ENCODE peak calls at places on chromosomes 2 and 18, in seven cellular contexts. Y, C, E, Z, V, O and Q are unnamed samples.

GRCh38 chr2:166179201-166179600 is 51.4 kb upstream of the SCN1A start:
- DNase-seq in Z (no peak), C (no peak), O (no peak), Y (no peak), V (no peak), E (no peak), Q (no peak)

GRCh38 chr18:25535495-25535894 is 183.5 kb upstream of the ZNF521 start:
- DNase-seq in Y (no peak), O (no peak), V (no peak), E (no peak), C (no peak), Z (no peak), Q (no peak)

GRCh38 chr2:17643031-17643615 is 102.6 kb downstream of the VSNL1 start:
- DNase-seq in O (peak), Y (peak), V (peak), Z (peak), E (no peak), C (no peak), Q (peak)

GRCh38 chr2:153077311-153077710 is 358.9 kb downstream of the ARL6IP6 start:
- DNase-seq in Z (no peak), C (no peak), Y (no peak), O (no peak), V (no peak), E (no peak), Q (no peak)

GRCh38 chr2:48600204-48600813 is 17.3 kb upstream of the GTF2A1L start:
- DNase-seq in V (no peak), E (no peak), Y (no peak), O (peak), C (no peak), Z (no peak), Q (no peak)

GRCh38 chr18:50934545-50935211 is 33.2 kb upstream of the ELAC1 start:
- DNase-seq in V (no peak), C (no peak), Z (no peak), E (no peak), O (no peak), Y (no peak), Q (no peak)

GRCh38 chr2:163312723-163313122 is 423.1 kb downstream of the FIGN start:
- DNase-seq in Y (no peak), E (no peak), C (no peak), Z (no peak), O (no peak), V (no peak), Q (no peak)

GRCh38 chr2:9939587-9940485 is 11.7 kb upstream of the GRHL1 start:
- DNase-seq in O (no peak), Y (no peak), V (no peak), Z (no peak), E (no peak), C (no peak), Q (no peak)

GRCh38 chr18:6648581-6648980 is 80.9 kb upstream of the ARHGAP28 start:
- DNase-seq in Y (no peak), E (no peak), V (no peak), Z (no peak), O (no peak), C (no peak), Q (no peak)

GRCh38 chr2:113230531-113230930 is 48.2 kb downstream of the PAX8 start:
- DNase-seq in Y (no peak), Z (no peak), O (no peak), C (no peak), E (no peak), V (no peak), Q (no peak)

GRCh38 chr2:171919453-171919852 is 2.8 kb upstream of the HAT1 start:
- DNase-seq in C (no peak), Z (no peak), O (no peak), V (no peak), Y (no peak), E (no peak), Q (no peak)

DNA sequence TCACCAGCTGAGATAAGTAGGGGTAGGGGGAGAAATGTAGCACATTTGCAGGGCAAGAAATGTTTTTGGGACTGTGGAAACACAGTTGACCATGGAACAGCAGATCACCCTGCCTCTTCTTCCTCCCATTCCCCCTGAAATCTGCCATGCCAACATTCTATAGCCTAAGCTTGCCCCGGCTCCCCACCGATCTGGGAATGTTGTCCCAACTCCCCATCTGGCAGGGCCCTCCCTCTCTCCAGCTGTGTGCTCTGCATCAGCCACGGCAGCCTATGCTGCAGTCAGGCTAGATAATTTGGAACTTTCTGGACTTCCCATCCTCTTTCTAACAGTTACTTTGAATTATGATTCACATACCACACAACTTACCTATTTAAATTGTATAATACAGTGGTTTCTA is 425.1 kb upstream of the RAB6C start:
- DNase-seq in O (no peak), C (no peak), Z (no peak), V (no peak), Y (no peak), E (no peak), Q (no peak)
- H3K4me3 ChIP-seq in O (no peak), C (no peak), Z (no peak), V (no peak), Y (no peak), E (no peak), Q (no peak)

DNA sequence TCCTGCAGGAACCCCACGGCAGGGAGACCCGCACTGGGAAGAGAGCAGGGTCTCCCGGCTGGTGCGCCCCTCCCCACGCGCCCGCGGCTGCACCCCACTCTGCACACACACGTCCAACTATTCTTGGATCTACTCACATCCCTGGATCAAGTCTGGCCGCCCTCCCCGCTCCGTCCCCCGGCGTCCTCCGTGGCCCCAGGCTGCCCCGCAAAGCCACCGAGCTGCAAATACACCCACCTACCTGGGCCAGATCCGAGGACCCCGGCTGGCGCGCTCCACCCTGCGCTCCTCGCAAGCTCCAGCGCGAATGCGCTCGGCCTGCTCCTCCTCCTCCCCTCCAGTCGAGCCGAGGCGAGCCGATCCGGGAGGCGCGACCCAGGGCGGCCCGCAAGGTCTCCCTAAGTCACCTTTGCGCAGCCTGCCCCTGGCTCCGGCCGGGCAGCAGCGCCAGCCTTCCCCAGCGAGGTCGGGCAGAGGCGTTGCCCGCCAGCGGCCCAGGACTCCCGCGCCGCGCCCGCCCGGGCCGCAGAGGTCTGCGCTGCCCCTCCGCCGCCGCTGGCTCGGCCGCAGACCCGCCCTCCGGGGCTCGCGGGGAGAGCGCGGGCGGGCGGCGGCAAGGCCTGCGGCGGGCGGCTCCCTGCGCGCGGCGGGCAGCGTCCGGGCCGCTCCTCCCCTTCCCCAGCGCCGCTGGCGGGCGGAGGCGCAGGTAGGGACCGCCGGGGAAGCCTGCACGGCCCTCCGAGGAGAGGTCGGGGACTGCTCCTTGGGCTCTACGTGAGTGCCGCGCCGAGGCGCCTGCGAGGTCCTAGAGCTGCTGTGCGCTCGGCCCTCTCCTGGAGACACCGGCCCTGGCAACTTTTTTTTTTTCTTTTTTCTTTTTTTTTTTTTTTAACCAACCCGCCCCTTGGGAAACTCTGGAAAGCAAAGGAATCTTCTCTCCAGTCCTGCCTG is 126.0 kb downstream of the OSBPL1A start:
- DNase-seq in V (peak), C (peak), Z (peak), O (peak), E (peak), Y (peak), Q (peak)
- TF ChIP-seq POLR2A in V (peak), C (no peak), Z (no peak), O (peak), E (peak), Y (no peak), Q (no peak)

GRCh38 chr18:34320267-34320666 is 95.6 kb upstream of the NOL4 start:
- DNase-seq in V (no peak), E (no peak), C (no peak), O (no peak), Z (no peak), Y (no peak), Q (no peak)

GRCh38 chr18:34321075-34321474 is 96.4 kb upstream of the NOL4 start:
- DNase-seq in O (no peak), V (no peak), Y (no peak), E (no peak), Z (no peak), C (no peak), Q (no peak)

GRCh38 chr18:34322365-34323289 is 97.9 kb upstream of the NOL4 start:
- DNase-seq in E (peak), V (no peak), Z (no peak), O (peak), Y (no peak), C (no peak), Q (peak)
- TF ChIP-seq CTCF in E (peak), V (no peak), Z (peak), O (peak), Y (peak), C (no peak), Q (peak)

GRCh38 chr18:60372598-60372997 is at the start of gene MC4R:
- DNase-seq in Z (no peak), V (no peak), O (peak), C (no peak), E (no peak), Y (no peak), Q (no peak)
- H3K4me3 ChIP-seq in Z (peak), V (no peak), O (peak), C (no peak), E (no peak), Y (no peak), Q (no peak)

GRCh38 chr18:63182247-63182771 is 137.3 kb downstream of the BCL2 start:
- DNase-seq in E (no peak), V (no peak), O (no peak), C (peak), Y (peak), Z (no peak), Q (no peak)
- TF ChIP-seq POLR2A in E (no peak), V (no peak), O (no peak), C (no peak), Y (no peak), Z (no peak), Q (no peak)

DNA sequence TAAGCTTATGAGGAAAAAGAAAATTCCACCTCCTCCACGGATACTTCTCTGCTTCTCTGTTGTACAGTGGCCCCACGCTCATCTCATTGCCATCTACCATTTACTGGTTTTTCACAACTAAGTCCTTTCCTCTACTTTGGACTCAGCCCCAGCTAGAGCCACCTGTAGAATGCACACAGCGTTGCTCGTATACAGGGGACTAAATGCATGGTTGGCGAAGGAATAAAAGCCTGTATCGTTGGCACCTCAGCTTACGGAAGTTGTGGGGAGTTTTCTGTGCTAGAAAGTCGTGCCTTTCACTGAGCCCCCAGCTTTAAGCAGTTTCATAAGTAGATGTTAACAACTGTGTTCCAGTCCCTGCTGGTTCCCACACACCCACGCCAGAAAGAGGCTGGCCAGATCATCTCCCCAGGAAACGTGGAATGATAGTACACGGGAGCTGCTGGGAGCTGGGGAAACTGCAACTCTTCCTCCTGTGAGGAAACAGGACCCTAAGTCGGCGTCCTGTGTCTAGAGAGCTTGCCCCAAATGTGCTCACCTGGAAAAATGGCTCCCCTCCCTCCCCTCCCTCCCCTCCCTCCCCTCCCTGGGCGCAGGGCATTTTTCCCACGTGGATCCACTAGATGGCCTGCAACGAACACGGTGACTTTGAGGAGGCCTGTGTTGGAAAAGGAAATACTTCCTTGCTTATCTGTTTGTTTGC is 43.7 kb upstream of the RFX8 start:
- DNase-seq in Z (peak), Y (no peak), E (peak), V (peak), C (no peak), O (peak), Q (peak)
- TF ChIP-seq CTCF in Z (no peak), Y (no peak), E (no peak), V (peak), C (no peak), O (peak), Q (peak)

DNA sequence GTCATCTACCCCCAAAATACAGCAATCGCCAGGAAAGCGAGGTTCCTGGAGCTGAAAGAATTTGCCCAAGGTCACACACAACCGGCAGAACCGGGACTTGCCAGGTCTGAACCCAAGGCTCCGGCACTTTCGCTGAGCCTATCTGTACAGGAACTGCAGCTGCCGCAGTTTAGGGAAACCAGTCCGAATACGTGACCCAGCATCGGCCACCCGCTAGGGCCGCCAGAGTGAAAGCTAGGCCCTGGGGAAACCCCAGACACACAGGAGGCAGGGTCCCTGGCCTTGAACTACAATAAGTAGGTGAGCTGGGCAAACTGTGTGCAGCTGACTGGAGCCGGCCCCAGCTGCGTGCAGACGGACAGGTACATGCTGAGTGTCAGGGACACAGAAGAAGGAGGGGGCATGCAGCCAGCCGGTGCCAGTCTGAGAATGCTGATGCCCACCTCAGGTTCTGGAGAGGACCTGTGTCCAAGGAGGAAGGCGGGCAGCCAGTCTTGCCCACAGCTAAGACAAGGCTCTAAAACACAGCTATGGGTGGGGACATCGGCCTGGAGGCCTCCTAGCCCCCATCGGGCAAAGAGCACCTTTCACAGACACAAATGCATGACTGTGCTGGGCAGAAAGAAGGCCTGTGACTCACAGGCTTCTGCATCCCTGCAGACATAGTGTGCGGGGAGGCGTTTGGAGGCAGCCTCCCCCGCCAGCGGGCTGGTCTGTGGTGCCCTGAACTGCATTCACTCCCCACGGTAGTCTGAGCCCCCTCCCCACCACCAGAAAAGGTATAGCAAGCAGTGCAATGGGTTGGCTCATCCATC is 107.5 kb upstream of the ID2 start:
- DNase-seq in Y (peak), O (no peak), E (no peak), C (peak), V (no peak), Z (no peak), Q (peak)
- H3K4me3 ChIP-seq in Y (no peak), O (no peak), E (no peak), C (no peak), V (no peak), Z (no peak), Q (no peak)

DNA sequence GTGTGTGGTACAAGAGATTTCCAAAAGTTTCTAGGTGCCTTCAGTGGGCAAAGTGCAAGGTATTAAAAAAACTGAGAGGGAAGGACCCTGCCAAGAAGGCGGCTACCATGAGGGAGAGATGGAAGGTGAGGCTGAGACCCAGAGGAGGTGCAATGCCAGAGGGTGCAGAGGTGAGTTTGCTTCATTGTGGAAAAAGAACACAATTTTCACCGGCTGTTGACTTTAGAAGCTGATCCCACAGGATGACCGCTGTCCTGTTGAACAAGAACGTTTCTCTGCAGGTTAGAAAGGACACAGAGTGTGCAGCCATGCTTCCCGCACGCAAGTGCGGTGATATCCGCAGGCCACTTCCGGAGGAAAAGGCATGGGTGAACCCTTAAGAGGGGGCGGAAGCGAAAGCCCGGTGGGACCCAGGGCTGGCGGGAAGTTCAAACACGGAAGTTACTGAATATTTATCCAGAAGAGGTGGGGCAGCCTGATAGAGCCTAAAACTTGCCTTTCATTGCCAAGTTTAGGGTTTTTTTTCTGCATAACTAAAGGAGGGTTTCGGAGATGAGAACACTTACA is 16.6 kb downstream of the SP110 start:
- DNase-seq in Z (no peak), V (no peak), Y (no peak), C (peak), E (no peak), O (no peak), Q (no peak)
- TF ChIP-seq POLR2A in Z (no peak), V (no peak), Y (no peak), C (no peak), E (no peak), O (no peak), Q (no peak)

GRCh38 chr2:147916067-147916466 is 71.2 kb downstream of the ACVR2A start:
- DNase-seq in V (no peak), Z (no peak), E (no peak), O (no peak), Y (no peak), C (no peak), Q (no peak)
- TF ChIP-seq CTCF in V (no peak), Z (no peak), E (no peak), O (no peak), Y (no peak), C (no peak), Q (no peak)